ENCODE peak calls at places on chromosomes 12 and 14, in five cellular contexts. N is right lobe of liver, O is OCI-LY7, E is lower lobe of right lung, Q is SJCRH30. T is an unnamed sample.
A peak's percentile ranks its signal among the peaks of the same experiment; 100 is the strongest.

GRCh38 chr12:5507536-5507935 is 75.6 kb downstream of the NTF3 start:
- DNase-seq in N (no peak), O (no peak), E (no peak), Q (no peak), T (no peak)

GRCh38 chr12:71683633-71684032 is 2.2 kb upstream of the TMEM19 start:
- DNase-seq in N (no peak), O (no peak), E (no peak), Q (no peak), T (no peak)

GRCh38 chr14:22748691-22749090 is 17.8 kb upstream of the OXA1L start:
- DNase-seq in N (no peak), O (peak; percentile 67), E (no peak), Q (no peak), T (no peak)

GRCh38 chr12:93008044-93008778 is 79.1 kb upstream of the EEA1 start:
- DNase-seq in N (no peak), O (no peak), E (no peak), Q (no peak), T (no peak)

GRCh38 chr14:105028251-105028927 is 7.5 kb upstream of the CDCA4 start:
- DNase-seq in N (no peak), O (no peak), E (no peak), Q (no peak), T (no peak)

GRCh38 chr14:98056946-98057345 is 1215.1 kb downstream of the BCL11B start:
- DNase-seq in N (no peak), O (no peak), E (no peak), Q (no peak), T (no peak)

GRCh38 chr12:4829793-4830162 is 79.9 kb upstream of the KCNA1 start:
- DNase-seq in N (no peak), O (peak; percentile 65), E (no peak), Q (peak; percentile 84), T (no peak)

GRCh38 chr12:95738024-95738611 is 52.4 kb downstream of the NTN4 start:
- DNase-seq in N (no peak), O (no peak), E (no peak), Q (no peak), T (no peak)

GRCh38 chr12:77347009-77347408 is 281.6 kb upstream of the E2F7 start:
- DNase-seq in N (no peak), O (no peak), E (no peak), Q (no peak), T (no peak)

GRCh38 chr12:2764398-2764797 is 30.4 kb upstream of the FKBP4 start:
- DNase-seq in N (no peak), O (no peak), E (no peak), Q (no peak), T (no peak)

GRCh38 chr14:99545574-99545973 is 58.4 kb downstream of the CCDC85C start:
- DNase-seq in N (no peak), O (no peak), E (no peak), Q (no peak), T (no peak)

GRCh38 chr14:63513756-63514155 is 29.4 kb downstream of the PPP2R5E start:
- DNase-seq in N (no peak), O (no peak), E (no peak), Q (no peak), T (no peak)
- H3K4me1 ChIP-seq in N (no peaks in the 10 kb centered on the region), O (peaks cover 11% of the 10 kb centered on the region), E (peaks cover 17% of the 10 kb centered on the region), Q (no peaks in the 10 kb centered on the region), T (no peaks in the 10 kb centered on the region)

GRCh38 chr12:122851820-122852219 is 16.6 kb downstream of the HIP1R start:
- DNase-seq in N (no peak), O (no peak), E (no peak), Q (no peak), T (peak; percentile 86)

GRCh38 chr12:122852336-122853275 is 17.3 kb downstream of the HIP1R start:
- DNase-seq in N (no peak), O (no peak), E (no peak), Q (no peak), T (no peak)

GRCh38 chr12:122854554-122854953 is 19.3 kb downstream of the HIP1R start:
- DNase-seq in N (no peak), O (no peak), E (no peak), Q (no peak), T (no peak)

GRCh38 chr12:122855071-122855829 is 20.0 kb downstream of the HIP1R start:
- DNase-seq in N (no peak), O (no peak), E (no peak), Q (no peak), T (no peak)

GRCh38 chr12:122853582-122854245 is 18.5 kb downstream of the HIP1R start:
- DNase-seq in N (no peak), O (no peak), E (no peak), Q (no peak), T (no peak)
- H3K27ac ChIP-seq in N (no peak overlapping the region), O (no peak overlapping the region), E (no peak overlapping the region), Q (no peak overlapping the region), T (no peak overlapping the region)

GRCh38 chr14:50335989-50336391 is 23.9 kb downstream of the DMAC2L start:
- DNase-seq in N (no peak), O (no peak), E (no peak), Q (no peak), T (no peak)
- H3K4me3 ChIP-seq in N (no peak overlapping the region), O (no peak overlapping the region), E (no peak overlapping the region), Q (no peak overlapping the region), T (no peak overlapping the region)

GRCh38 chr12:116241157-116241772 is 36.2 kb downstream of the MED13L start:
- DNase-seq in N (no peak), O (no peak), E (no peak), Q (no peak), T (no peak)
- H3K4me1 ChIP-seq in N (no peaks in the 10 kb centered on the region), O (peaks cover 6% of the 10 kb centered on the region), E (peaks cover 68% of the 10 kb centered on the region), Q (peaks cover 4% of the 10 kb centered on the region), T (peaks cover 33% of the 10 kb centered on the region)